ENCODE peak calls at places on chromosomes 5 and 9, in eight cellular contexts. T, J, V, A, B, X, I and G are unnamed samples. For H3K4me1, the result is how much of the 10 kb centered on the place peaks cover.

GRCh38 chr5:7537573-7537972 is 141.6 kb downstream of the ADCY2 start:
- DNase-seq in T (no peak), J (no peak), V (no peak), A (no peak), B (peak), X (no peak), I (no peak), G (no peak)

GRCh38 chr5:177132504-177133118 is 962 bp upstream of the NSD1 start:
- DNase-seq in T (peak), J (peak), V (no peak), A (no peak), B (no peak), X (no peak), I (no peak), G (no peak)

GRCh38 chr5:123874600-123875201 is 362.7 kb downstream of the CSNK1G3 start:
- DNase-seq in T (no peak), J (peak), V (no peak), A (no peak), B (no peak), X (no peak), I (no peak), G (no peak)

GRCh38 chr9:33139421-33140228 is 27.5 kb downstream of the B4GALT1 start:
- DNase-seq in T (peak), J (no peak), V (peak), A (peak), B (no peak), X (peak), I (no peak), G (no peak)

GRCh38 chr5:22514231-22514630 is 338.9 kb downstream of the CDH12 start:
- DNase-seq in T (no peak), J (no peak), V (no peak), A (no peak), B (no peak), X (no peak), I (no peak), G (no peak)

GRCh38 chr5:15850939-15851341 is 328.7 kb downstream of the MARCHF11 start:
- DNase-seq in T (no peak), J (no peak), V (no peak), A (no peak), B (no peak), X (no peak), I (no peak), G (no peak)

GRCh38 chr5:132103380-132103951 is 29.9 kb downstream of the CSF2 start:
- DNase-seq in T (peak), J (no peak), V (peak), A (peak), B (peak), X (peak), I (no peak), G (peak)

GRCh38 chr5:37769108-37769507 is 70.7 kb downstream of the GDNF start:
- DNase-seq in T (no peak), J (no peak), V (no peak), A (no peak), B (no peak), X (no peak), I (no peak), G (no peak)

GRCh38 chr9:84239341-84239740 is 101.2 kb downstream of the SLC28A3 start:
- DNase-seq in T (no peak), J (no peak), V (no peak), A (no peak), B (no peak), X (no peak), I (no peak), G (no peak)

GRCh38 chr5:175517824-175518450 is 39.6 kb downstream of the SFXN1 start:
- DNase-seq in T (no peak), J (no peak), V (no peak), A (no peak), B (no peak), X (no peak), I (no peak), G (no peak)

GRCh38 chr9:25935188-25935587 is 256.9 kb upstream of the TUSC1 start:
- DNase-seq in T (no peak), J (no peak), V (no peak), A (no peak), B (no peak), X (no peak), I (no peak), G (no peak)

GRCh38 chr9:99238331-99238730 is 16.2 kb downstream of the SEC61B start:
- DNase-seq in T (no peak), J (no peak), V (no peak), A (no peak), B (no peak), X (no peak), I (no peak), G (no peak)

GRCh38 chr9:99235874-99236627 is 14.0 kb downstream of the SEC61B start:
- DNase-seq in T (no peak), J (no peak), V (peak), A (no peak), B (no peak), X (no peak), I (no peak), G (no peak)

GRCh38 chr9:99241106-99241505 is 19.0 kb downstream of the SEC61B start:
- DNase-seq in T (no peak), J (no peak), V (no peak), A (no peak), B (no peak), X (no peak), I (no peak), G (no peak)

GRCh38 chr9:99237356-99237755 is 15.3 kb downstream of the SEC61B start:
- DNase-seq in T (no peak), J (no peak), V (no peak), A (no peak), B (no peak), X (peak), I (no peak), G (no peak)

DNA sequence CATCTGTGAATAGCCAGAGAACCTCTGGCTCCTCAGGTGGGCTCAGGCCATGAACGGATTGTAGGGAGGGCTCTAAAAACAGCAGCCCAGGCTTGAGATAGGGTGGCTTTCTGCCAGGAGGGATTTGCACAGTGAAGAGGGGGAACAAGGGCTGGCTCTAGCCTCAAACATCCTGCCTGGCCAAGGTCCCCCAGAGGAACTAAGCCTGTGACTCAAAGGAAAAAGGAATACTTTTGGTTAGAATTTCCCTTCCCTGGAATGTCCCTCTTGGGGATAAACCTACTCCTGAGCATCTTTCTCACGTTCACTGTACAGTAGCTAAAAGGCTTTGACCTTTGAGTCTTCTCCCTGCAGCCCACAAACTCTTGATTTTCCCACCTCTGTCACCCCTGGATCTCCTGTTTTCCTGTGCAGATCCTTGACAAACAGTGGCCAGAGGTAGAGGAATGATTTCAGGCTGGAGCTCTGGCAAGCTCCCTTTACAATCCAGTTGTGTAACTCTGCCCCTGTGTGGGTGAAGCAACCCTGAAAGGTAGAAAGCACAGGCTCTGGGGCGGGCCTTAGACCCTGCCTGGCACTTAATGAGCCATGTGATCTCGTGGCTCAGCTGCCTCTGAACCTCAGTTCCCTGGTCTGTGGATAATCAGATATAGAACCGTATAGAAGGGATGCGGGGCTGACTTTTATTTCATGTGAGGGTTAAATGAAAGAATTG is 17.4 kb downstream of the SEC61B start:
- DNase-seq in T (no peak), J (no peak), V (no peak), A (no peak), B (no peak), X (peak), I (no peak), G (no peak)
- H3K4me1 ChIP-seq in T (under half), J (under half), V (under half), A (under half), B (under half), X (half or more), I (under half), G (under half)

DNA sequence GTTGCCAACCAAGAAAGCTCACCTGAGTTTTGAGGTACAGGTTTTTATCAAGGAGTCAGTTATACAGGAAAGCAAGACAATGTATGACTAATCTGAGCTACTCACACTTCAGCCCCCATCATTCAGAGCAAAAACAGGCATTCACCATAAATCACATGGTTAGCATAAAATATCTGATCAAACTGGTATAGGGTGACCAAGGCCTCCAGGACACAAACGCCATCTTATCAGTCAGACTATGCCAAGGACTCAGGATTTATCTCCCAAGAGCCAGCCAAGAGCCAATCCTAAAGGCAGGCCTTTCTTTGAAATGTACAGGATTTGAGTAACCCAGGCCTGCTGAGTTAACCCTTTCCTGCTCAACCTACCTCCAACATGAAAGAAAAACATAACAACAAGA is 313.0 kb upstream of the NREP start:
- DNase-seq in T (no peak), J (no peak), V (no peak), A (no peak), B (no peak), X (no peak), I (no peak), G (no peak)
- TF ChIP-seq CTCF in T (no peak), J (no peak), V (no peak), A (no peak), B (no peak), X (no peak), I (no peak), G (no peak)

GRCh38 chr9:127832248-127832647 is 22.2 kb downstream of the ENG start:
- DNase-seq in T (no peak), J (peak), V (no peak), A (no peak), B (no peak), X (no peak), I (no peak), G (no peak)
- H3K4me1 ChIP-seq in T (under half), J (under half), V (under half), A (half or more), B (half or more), X (under half), I (under half), G (under half)

GRCh38 chr9:37511715-37512010 is 25.9 kb downstream of the POLR1E start:
- DNase-seq in T (no peak), J (no peak), V (no peak), A (no peak), B (no peak), X (no peak), I (no peak), G (no peak)

GRCh38 chr9:37508834-37509206 is 23.1 kb downstream of the POLR1E start:
- DNase-seq in T (no peak), J (no peak), V (no peak), A (no peak), B (no peak), X (no peak), I (no peak), G (no peak)

GRCh38 chr9:37512439-37512838 is 26.7 kb downstream of the POLR1E start:
- DNase-seq in T (no peak), J (no peak), V (no peak), A (no peak), B (no peak), X (no peak), I (no peak), G (no peak)

GRCh38 chr9:37509536-37509935 is 23.8 kb downstream of the POLR1E start:
- DNase-seq in T (no peak), J (no peak), V (no peak), A (no peak), B (no peak), X (no peak), I (no peak), G (no peak)

GRCh38 chr9:37511006-37511714 is 25.4 kb downstream of the POLR1E start:
- DNase-seq in T (no peak), J (peak), V (no peak), A (no peak), B (no peak), X (no peak), I (no peak), G (no peak)
- TF ChIP-seq CTCF in T (no peak), J (peak), V (no peak), A (no peak), B (peak), X (no peak), I (no peak), G (no peak)

GRCh38 chr9:127961613-127962150 is 19.1 kb downstream of the EEIG1 start:
- DNase-seq in T (no peak), J (no peak), V (no peak), A (no peak), B (no peak), X (no peak), I (no peak), G (no peak)

GRCh38 chr9:127959841-127960409 is 20.9 kb downstream of the EEIG1 start:
- DNase-seq in T (no peak), J (no peak), V (no peak), A (no peak), B (no peak), X (no peak), I (no peak), G (no peak)

GRCh38 chr9:127961166-127961490 is 19.7 kb downstream of the EEIG1 start:
- DNase-seq in T (no peak), J (no peak), V (no peak), A (no peak), B (no peak), X (no peak), I (no peak), G (no peak)

GRCh38 chr9:127962278-127962677 is 18.5 kb downstream of the EEIG1 start:
- DNase-seq in T (no peak), J (no peak), V (no peak), A (no peak), B (no peak), X (no peak), I (no peak), G (no peak)

DNA sequence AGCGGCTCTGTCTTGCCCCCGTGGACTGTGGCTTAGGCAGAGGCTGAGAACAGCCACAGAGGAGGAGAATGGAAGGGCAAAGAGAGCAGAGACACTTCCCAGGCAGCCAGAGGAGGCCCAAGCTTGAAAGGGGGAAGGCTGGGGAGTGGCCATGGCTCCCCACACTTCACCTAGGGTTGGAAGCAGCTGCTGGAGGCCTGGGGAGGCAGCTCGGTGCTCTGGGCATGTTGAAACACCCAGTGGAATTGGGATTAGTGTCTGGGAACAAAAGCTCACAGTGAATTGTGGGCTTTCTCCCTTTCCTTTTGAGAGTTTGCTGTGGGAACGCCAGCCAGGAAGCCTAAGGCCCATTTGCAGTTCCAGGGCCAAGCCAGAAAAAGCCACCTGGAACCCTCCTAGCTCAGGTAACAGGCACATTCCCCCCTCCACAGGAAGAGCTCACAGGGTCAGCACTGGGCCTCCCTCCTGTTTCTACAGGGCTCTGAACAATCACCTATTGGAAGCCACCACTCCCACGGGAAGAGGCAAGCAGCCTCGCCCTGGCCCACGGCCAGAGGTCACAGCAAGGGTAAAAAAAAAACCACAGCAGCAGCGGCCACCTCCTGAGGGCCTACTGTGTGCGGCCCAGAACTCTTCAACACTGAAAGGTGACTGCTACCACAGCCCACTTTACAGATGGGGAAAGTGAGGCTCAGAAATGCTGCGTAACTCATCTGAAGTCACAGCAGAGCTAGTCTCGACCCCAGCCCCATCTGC is 20.2 kb downstream of the EEIG1 start:
- DNase-seq in T (no peak), J (no peak), V (no peak), A (no peak), B (no peak), X (no peak), I (no peak), G (no peak)
- H3K4me1 ChIP-seq in T (half or more), J (under half), V (half or more), A (under half), B (half or more), X (half or more), I (half or more), G (under half)

GRCh38 chr5:78624992-78625391 is 23.6 kb downstream of the LHFPL2 start:
- DNase-seq in T (no peak), J (peak), V (no peak), A (no peak), B (no peak), X (no peak), I (no peak), G (no peak)

GRCh38 chr5:78628260-78629024 is 20.1 kb downstream of the LHFPL2 start:
- DNase-seq in T (no peak), J (peak), V (no peak), A (no peak), B (no peak), X (no peak), I (no peak), G (no peak)

GRCh38 chr5:78627766-78628165 is 20.8 kb downstream of the LHFPL2 start:
- DNase-seq in T (no peak), J (peak), V (no peak), A (no peak), B (no peak), X (no peak), I (no peak), G (no peak)

GRCh38 chr5:78626009-78626571 is 22.5 kb downstream of the LHFPL2 start:
- DNase-seq in T (no peak), J (peak), V (no peak), A (no peak), B (no peak), X (no peak), I (no peak), G (no peak)

DNA sequence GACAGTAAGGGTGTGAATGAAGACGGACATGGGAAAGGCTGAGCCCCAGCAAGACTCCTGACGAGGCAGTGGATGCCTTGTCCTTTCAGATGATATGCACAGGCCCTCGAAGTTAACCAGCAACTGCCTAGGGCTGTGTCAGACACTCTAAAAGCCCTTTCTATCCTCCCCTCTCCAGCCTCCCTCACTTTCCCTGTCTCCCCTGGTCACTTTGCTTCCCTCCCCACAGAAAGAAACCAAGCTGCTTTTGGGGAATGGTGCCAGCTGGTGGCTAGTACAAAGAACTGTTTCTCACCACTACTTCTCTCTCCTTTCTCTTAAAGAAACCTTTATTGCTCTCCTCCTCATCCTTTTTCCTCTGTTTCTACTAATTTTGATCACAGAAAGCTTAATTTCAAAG is 21.4 kb downstream of the LHFPL2 start:
- DNase-seq in T (peak), J (peak), V (no peak), A (no peak), B (no peak), X (no peak), I (no peak), G (no peak)
- TF ChIP-seq CTCF in T (peak), J (peak), V (no peak), A (no peak), B (peak), X (no peak), I (no peak), G (peak)